ENCODE peak calls at places on chromosomes 5 and 9, in nine cellular contexts. P, T, Q, N, V, Y, W, O and S are unnamed samples.

GRCh38 chr5:137254153-137254552 is 245.0 kb downstream of the SPOCK1 start:
- DNase-seq in P (no peak), O (no peak), Q (no peak), T (no peak), Y (no peak), V (no peak), W (no peak), N (no peak), S (no peak)

GRCh38 chr5:140951636-140952035 is 14.6 kb upstream of the PCDHAC2 start:
- DNase-seq in V (no peak), Y (peak), W (no peak), T (no peak), O (no peak), P (no peak), Q (no peak), N (no peak), S (no peak)

GRCh38 chr5:40960027-40960426 is 50.7 kb downstream of the C7 start:
- DNase-seq in Q (no peak), V (no peak), W (no peak), P (no peak), N (no peak), Y (no peak), T (no peak), O (no peak), S (no peak)

GRCh38 chr5:126339215-126339805 is 83.9 kb upstream of the GRAMD2B start:
- DNase-seq in V (peak), Q (no peak), W (no peak), P (no peak), N (peak), O (no peak), T (no peak), Y (peak), S (no peak)

GRCh38 chr5:50717615-50718014 is 51.2 kb downstream of the PARP8 start:
- DNase-seq in T (no peak), Y (no peak), V (no peak), W (no peak), P (no peak), O (no peak), N (no peak), Q (no peak), S (no peak)

GRCh38 chr9:37449877-37450632 is 15.2 kb downstream of the ZBTB5 start:
- DNase-seq in W (no peak), N (no peak), P (no peak), Y (no peak), O (no peak), V (no peak), T (no peak), Q (no peak), S (no peak)

GRCh38 chr9:16247188-16247875 is 623.1 kb downstream of the BNC2 start:
- DNase-seq in T (no peak), N (peak), W (no peak), Y (no peak), P (no peak), Q (no peak), O (peak), V (no peak), S (peak)

GRCh38 chr9:108803666-108804065 is 52.1 kb downstream of the ACTL7B start:
- DNase-seq in T (no peak), O (no peak), N (no peak), Y (no peak), Q (no peak), W (no peak), P (no peak), V (no peak), S (no peak)

GRCh38 chr5:123091988-123092583 is 3.0 kb downstream of the PRDM6 start:
- DNase-seq in T (no peak), O (no peak), P (no peak), N (no peak), Q (no peak), W (no peak), V (no peak), Y (no peak), S (no peak)

GRCh38 chr9:123174079-123174478 is 94.3 kb downstream of the STRBP start:
- DNase-seq in W (no peak), Q (no peak), N (no peak), Y (no peak), P (no peak), T (no peak), O (no peak), V (no peak), S (no peak)

GRCh38 chr5:170693701-170694100 is 89.8 kb upstream of the GABRP start:
- DNase-seq in T (no peak), Q (no peak), N (no peak), O (no peak), Y (no peak), P (no peak), W (no peak), V (no peak), S (no peak)

GRCh38 chr5:882253-883185 is 10.1 kb downstream of the BRD9 start:
- DNase-seq in Q (no peak), W (no peak), V (no peak), O (no peak), Y (no peak), N (no peak), T (no peak), P (peak), S (no peak)
- TF ChIP-seq POLR2A in Q (no peak), W (no peak), V (no peak), O (no peak), Y (no peak), N (no peak), T (no peak), P (no peak), S (no peak)

DNA sequence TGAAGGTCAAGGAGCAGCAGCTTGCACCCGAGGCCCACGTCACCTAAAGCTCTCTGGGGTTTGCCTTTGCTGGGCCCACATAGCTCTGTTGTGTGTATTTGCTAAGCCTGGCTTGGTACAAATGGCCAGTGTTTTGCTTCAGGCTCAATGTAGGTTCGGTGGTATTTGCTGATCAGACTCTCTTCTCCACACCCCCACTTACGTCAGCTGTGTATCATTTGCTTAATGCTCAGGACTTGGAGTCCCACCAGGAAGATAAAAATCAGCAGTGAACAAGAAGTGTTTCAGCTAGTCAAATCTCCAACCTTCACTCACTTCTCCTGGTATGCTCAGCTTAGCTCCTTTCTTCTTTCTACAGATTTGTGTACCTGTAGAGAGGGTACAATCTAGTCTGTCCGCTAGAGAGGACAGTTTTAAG is 4.8 kb upstream of the RFESD start:
- DNase-seq in V (no peak), W (peak), N (no peak), Q (no peak), T (no peak), O (no peak), P (no peak), Y (peak), S (no peak)
- TF ChIP-seq POLR2A in V (no peak), W (no peak), N (no peak), Q (no peak), T (peak), O (no peak), P (no peak), Y (no peak), S (no peak)

GRCh38 chr9:112853882-112854585 is 36.6 kb downstream of the SLC46A2 start:
- DNase-seq in N (no peak), P (no peak), O (no peak), W (no peak), V (no peak), Q (no peak), T (no peak), Y (no peak), S (no peak)
- TF ChIP-seq POLR2A in N (no peak), P (no peak), O (no peak), W (no peak), V (no peak), Q (no peak), T (no peak), Y (no peak), S (no peak)

GRCh38 chr9:121735792-121736130 is 84.3 kb downstream of the DAB2IP start:
- DNase-seq in O (no peak), Q (no peak), P (no peak), W (no peak), Y (no peak), N (peak), T (no peak), V (no peak), S (no peak)

GRCh38 chr9:121736147-121736721 is 84.8 kb downstream of the DAB2IP start:
- DNase-seq in Y (no peak), P (peak), T (peak), O (no peak), W (peak), Q (no peak), N (peak), V (peak), S (no peak)

GRCh38 chr9:121738391-121738790 is 87.0 kb downstream of the DAB2IP start:
- DNase-seq in V (no peak), Q (no peak), Y (no peak), N (no peak), P (no peak), O (no peak), W (no peak), T (no peak), S (no peak)

GRCh38 chr9:121737481-121737931 is 86.1 kb downstream of the DAB2IP start:
- DNase-seq in Q (no peak), O (no peak), Y (no peak), V (no peak), N (no peak), T (no peak), W (no peak), P (no peak), S (no peak)

DNA sequence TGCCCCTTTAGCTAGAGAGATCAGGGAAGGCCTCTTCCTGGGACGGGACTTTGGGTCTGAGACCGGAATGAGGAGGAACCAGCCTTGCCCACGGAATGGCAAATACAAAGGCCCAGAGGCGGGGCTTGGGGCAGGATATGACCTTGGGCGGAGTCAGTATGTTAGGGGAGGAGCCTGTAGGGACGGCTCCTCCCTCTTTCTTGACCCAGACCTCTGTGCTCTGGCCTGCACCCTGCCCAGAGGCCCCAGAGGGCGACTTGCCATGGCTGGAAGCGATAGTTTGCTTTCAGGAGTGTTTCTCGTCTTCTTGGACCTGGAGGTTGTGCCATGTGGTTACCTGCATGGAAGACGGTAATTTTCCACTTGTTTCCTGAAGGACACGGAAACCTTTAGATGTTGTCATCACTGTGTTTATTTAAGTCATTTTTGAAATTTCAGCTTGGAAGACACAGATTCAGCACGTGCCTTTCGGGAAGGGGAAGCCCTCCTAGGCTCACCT is 85.6 kb downstream of the DAB2IP start:
- DNase-seq in T (peak), O (no peak), W (peak), P (no peak), V (peak), Y (peak), Q (no peak), N (peak), S (no peak)
- TF ChIP-seq POLR2A in T (peak), O (no peak), W (no peak), P (no peak), V (no peak), Y (no peak), Q (no peak), N (no peak), S (no peak)

DNA sequence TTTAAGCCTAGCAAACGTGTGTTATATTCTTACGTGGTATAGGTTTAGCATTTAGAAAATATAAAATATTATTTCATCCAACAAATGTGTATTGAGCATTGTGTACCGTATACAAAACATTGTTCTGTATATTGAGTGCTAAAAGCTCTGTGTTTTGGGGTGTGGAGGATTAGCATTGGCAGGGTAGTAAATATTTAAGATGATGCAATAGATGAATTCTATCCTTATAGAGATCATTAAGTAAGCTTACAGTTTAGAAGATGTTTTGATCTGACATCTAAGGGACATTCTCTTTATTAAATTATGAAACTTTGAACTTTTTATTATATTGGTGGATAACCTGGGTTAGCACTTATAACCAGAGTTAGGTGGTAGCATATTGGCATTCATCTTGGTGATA is 48.5 kb upstream of the GLIPR2 start:
- DNase-seq in T (no peak), O (no peak), Q (no peak), W (no peak), V (no peak), N (no peak), P (no peak), Y (no peak), S (no peak)
- TF ChIP-seq POLR2A in T (no peak), O (no peak), Q (no peak), W (no peak), V (no peak), N (no peak), P (no peak), Y (no peak), S (no peak)

GRCh38 chr5:118249386-118249785 is 739.0 kb downstream of the DTWD2 start:
- DNase-seq in V (no peak), Y (no peak), O (no peak), P (no peak), W (no peak), N (no peak), T (no peak), Q (no peak), S (no peak)
- TF ChIP-seq POLR2A in V (no peak), Y (no peak), O (no peak), P (no peak), W (no peak), N (no peak), T (no peak), Q (no peak), S (no peak)

GRCh38 chr5:69042500-69042899 is 51.3 kb upstream of the SLC30A5 start:
- DNase-seq in O (no peak), T (no peak), Y (no peak), V (no peak), W (no peak), P (no peak), Q (no peak), N (no peak), S (no peak)
- TF ChIP-seq POLR2A in O (no peak), T (no peak), Y (no peak), V (no peak), W (no peak), P (no peak), Q (no peak), N (no peak), S (no peak)

DNA sequence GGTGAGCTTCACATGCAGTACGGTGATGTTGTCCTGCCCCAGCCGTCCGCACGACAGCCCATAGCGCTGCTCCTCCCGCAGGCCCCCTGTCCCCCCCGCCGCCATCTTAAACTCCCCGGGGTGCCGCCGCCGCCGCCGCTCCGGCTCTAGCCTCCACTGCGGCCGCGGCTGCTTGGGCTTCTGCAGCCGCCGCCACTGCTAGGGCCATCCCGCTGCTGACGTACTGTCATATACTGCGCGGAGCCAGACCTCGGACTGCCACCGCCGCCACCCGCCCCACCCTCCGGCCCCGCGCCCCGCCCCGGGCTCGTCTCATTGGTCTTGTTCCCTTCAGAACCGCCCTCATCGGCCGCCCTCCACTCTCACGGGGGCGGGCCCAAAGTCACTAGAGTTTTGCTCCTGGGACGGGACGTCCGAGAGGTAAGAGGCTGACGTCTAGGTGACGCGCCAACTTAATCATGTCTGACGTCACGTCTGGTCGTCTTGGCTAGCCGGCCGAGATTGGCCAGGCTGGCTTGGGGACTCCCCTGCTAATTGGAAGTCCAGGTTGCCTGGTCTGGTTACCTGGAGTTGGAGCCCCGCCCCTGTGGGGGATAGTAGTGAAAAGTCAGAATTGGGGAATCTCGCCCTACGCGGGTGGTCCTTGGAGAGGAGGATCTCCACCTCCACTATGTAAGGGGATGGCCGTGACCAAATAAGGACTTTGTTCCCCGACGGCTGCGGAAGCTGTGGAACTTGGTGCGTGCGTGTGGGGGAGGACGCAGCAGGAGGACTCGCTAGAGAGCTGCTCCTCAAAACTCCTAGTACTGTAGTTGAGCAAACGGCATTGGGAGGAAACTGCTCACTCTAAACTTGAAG is at the start of gene ELL2:
- DNase-seq in W (peak), T (peak), Q (peak), Y (peak), V (peak), P (peak), N (peak), O (peak), S (peak)
- TF ChIP-seq POLR2A in W (peak), T (peak), Q (peak), Y (peak), V (peak), P (peak), N (peak), O (peak), S (peak)

GRCh38 chr5:177598477-177598876 is 1.5 kb upstream of the B4GALT7 start:
- DNase-seq in T (no peak), N (no peak), O (peak), Y (no peak), Q (no peak), V (no peak), P (no peak), W (no peak), S (no peak)
- TF ChIP-seq POLR2A in T (no peak), N (no peak), O (no peak), Y (no peak), Q (no peak), V (no peak), P (no peak), W (no peak), S (no peak)